ENCODE peak calls at places on chromosomes 5 and 9, in six cellular contexts. Q is glutamatergic neuron, I is hepatocyte, F is GM12865, D is heart left ventricle, G is AG10803. U is an unnamed sample.

GRCh38 chr5:143585970-143586369 is 182.5 kb upstream of the NR3C1 start:
- DNase-seq in F (no peak), I (no peak), D (no peak), G (no peak), Q (no peak), U (no peak)

GRCh38 chr9:98129451-98129881 is 10.4 kb upstream of the TRIM14 start:
- DNase-seq in G (no peak), Q (no peak), I (no peak), F (peak; percentile 84), D (no peak), U (peak; percentile 72)

GRCh38 chr5:135814254-135814653 is 20.2 kb upstream of the SLC25A48 start:
- DNase-seq in Q (no peak), D (no peak), F (no peak), I (peak; percentile 50), G (no peak), U (no peak)

GRCh38 chr9:125296843-125297372 is 35.3 kb downstream of the GAPVD1 start:
- DNase-seq in F (no peak), I (peak; percentile 41), G (no peak), D (no peak), Q (no peak), U (no peak)

GRCh38 chr5:10702040-10702629 is 58.9 kb downstream of the DAP start:
- DNase-seq in I (peak; percentile 63), D (no peak), Q (no peak), F (no peak), G (peak; percentile 85), U (no peak)

GRCh38 chr9:38358390-38359296 is 33.9 kb upstream of the ALDH1B1 start:
- DNase-seq in G (peak; percentile 43), Q (no peak), I (peak; percentile 56), F (no peak), D (no peak), U (no peak)

GRCh38 chr9:93071464-93071863 is 13.0 kb downstream of the SUSD3 start:
- DNase-seq in I (no peak), F (peak; percentile 54), G (no peak), Q (no peak), D (no peak), U (no peak)

GRCh38 chr5:143119301-143119769 is 284.2 kb downstream of the NR3C1 start:
- DNase-seq in D (no peak), I (no peak), G (peak; percentile 77), F (peak; percentile 56), Q (no peak), U (no peak)

GRCh38 chr5:170745481-170746061 is 38.0 kb upstream of the GABRP start:
- DNase-seq in I (peak; percentile 65), Q (peak; percentile 38), G (peak; percentile 25), D (peak; percentile 80), F (no peak), U (no peak)

GRCh38 chr9:101388507-101388993 is 3.7 kb upstream of the BAAT start:
- DNase-seq in I (no peak), G (no peak), F (no peak), D (no peak), Q (no peak), U (no peak)

GRCh38 chr9:124869986-124870560 is 8.1 kb downstream of the ARPC5L start:
- DNase-seq in F (peak; percentile 91), Q (no peak), D (no peak), I (peak; percentile 75), G (no peak), U (peak; percentile 69)

GRCh38 chr9:38130724-38131123 is 61.7 kb upstream of the SHB start:
- DNase-seq in Q (no peak), G (no peak), F (no peak), I (peak; percentile 62), D (peak; percentile 37), U (no peak)

GRCh38 chr5:37840036-37840909 is at the start of gene GDNF:
- DNase-seq in F (peak; percentile 28), G (peak; percentile 94), I (peak; percentile 61), D (no peak), Q (peak; percentile 68), U (peak; percentile 29)

GRCh38 chr9:132901859-132902831 is 23.4 kb downstream of the SPACA9 start:
- DNase-seq in I (peak; percentile 84), Q (peak; percentile 85), G (peak; percentile 80), F (peak; percentile 82), D (peak; percentile 44), U (peak; percentile 84)

GRCh38 chr5:133383580-133383939 is 228.8 kb downstream of the FSTL4 start:
- DNase-seq in F (no peak), G (no peak), D (no peak), I (no peak), Q (no peak), U (no peak)

GRCh38 chr9:811101-811531 is 30.4 kb upstream of the DMRT1 start:
- DNase-seq in Q (no peak), D (no peak), G (no peak), I (no peak), F (no peak), U (no peak)
- TF ChIP-seq CTCF in Q (no peak), D (no peak), G (no peak), I (no peak), F (no peak), U (no peak)

GRCh38 chr5:9282211-9282610 is 263.7 kb downstream of the SEMA5A start:
- DNase-seq in Q (no peak), D (no peak), I (no peak), F (no peak), G (peak; percentile 59), U (no peak)

GRCh38 chr5:9283021-9283420 is 262.9 kb downstream of the SEMA5A start:
- DNase-seq in Q (no peak), G (peak; percentile 66), D (no peak), F (no peak), I (no peak), U (no peak)

GRCh38 chr5:9284272-9284671 is 261.6 kb downstream of the SEMA5A start:
- DNase-seq in G (peak; percentile 16), I (no peak), Q (no peak), F (no peak), D (no peak), U (no peak)

GRCh38 chr5:9284781-9285307 is 261.0 kb downstream of the SEMA5A start:
- DNase-seq in D (peak; percentile 65), F (no peak), I (no peak), G (peak; percentile 90), Q (no peak), U (no peak)

DNA sequence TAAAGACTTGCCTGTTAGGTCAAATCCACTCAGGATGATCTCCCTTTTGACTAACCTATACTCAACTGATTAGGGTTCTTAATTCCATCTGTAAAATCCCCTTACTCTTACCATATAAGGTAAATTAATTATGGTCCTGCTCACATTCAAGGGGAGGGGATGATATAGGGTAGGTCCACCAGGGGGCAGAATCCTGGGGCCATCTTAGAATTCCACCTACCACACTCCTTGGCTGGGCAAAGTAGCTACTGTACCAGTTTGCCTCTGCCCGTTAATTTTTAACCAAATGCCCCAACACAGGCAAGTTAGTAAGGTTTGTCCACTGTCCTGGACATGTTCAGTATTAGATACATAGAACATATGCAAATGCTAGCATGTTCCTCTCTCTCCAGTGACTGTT is 262.4 kb downstream of the SEMA5A start:
- DNase-seq in G (no peak), F (no peak), D (no peak), Q (no peak), I (no peak), U (no peak)
- TF ChIP-seq CTCF in G (no peak), F (no peak), D (no peak), Q (no peak), I (no peak), U (no peak)

GRCh38 chr5:108543486-108543885 is 161.6 kb upstream of the FBXL17 start:
- DNase-seq in D (no peak), Q (no peak), G (no peak), I (no peak), F (peak; percentile 85), U (no peak)

GRCh38 chr5:108545301-108545700 is 163.4 kb upstream of the FBXL17 start:
- DNase-seq in D (no peak), G (no peak), I (no peak), Q (no peak), F (no peak), U (no peak)

DNA sequence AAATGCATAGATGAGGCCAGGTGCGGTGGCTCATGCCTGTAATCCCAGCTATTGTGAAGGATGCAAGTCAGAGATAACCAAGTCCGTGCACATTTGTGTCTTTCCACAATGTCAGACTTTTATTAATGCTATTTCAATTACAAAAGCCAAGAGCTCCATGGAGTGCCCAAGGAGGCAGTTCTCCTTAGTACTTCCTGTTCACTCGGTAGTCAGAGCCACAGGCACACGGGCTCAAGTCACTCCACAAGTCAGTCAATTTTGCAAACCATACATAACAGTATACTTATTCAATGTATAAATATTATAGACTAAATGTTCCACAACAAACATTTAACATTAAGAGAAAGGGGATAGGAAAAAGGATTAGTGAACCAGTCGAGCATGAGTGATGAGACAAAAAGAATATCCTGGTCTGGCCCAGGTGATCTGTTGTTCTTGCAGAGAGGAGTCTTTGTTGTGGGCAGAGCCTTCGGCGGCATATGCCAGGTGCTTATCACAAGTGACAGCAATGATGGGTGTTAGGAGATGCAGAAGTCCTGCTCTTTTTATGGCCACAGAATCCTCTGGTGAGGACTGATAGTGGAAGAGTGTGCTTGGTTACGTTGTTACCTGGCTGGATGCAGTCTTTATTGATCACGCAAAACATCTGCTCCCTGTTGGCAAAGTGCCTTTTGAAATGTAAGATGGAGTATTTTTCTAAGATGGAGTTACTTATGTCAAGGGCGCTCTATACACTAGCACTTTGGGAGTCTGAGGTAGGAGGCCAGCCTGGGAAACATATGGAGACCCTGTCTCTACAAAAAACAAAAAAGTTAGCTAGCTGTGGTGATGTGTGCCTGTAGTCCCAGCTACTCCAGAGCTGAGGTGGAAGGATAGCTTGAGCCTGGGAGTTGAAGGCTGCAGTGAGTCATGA is 167.0 kb upstream of the FBXL17 start:
- DNase-seq in D (no peak), I (no peak), F (no peak), G (no peak), Q (no peak), U (no peak)
- TF ChIP-seq CTCF in D (no peak), I (no peak), F (no peak), G (no peak), Q (no peak), U (no peak)

DNA sequence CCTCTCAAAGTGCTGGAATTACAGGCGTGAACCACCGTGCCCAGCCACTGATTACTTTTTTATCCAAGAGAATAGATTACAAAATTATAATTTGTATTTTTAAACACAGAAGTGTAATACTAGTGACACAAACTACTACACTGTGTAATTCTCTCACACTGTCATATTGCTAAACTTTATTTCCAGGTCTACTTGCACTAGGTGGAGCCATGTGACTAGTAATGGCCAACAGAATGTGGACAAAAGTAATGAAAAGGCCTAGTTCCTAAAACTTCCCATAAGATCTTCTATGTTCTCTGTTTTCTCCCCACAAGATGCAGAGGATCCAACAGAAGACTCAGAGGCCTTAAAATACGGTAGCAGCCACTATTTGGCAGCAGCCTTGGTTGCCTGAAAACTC is 27.3 kb downstream of the NADK2 start:
- DNase-seq in G (no peak), Q (no peak), D (no peak), F (no peak), I (no peak), U (no peak)
- TF ChIP-seq CTCF in G (no peak), Q (no peak), D (no peak), F (no peak), I (peak; percentile 19), U (peak; percentile 19)